ENCODE peak calls at places on chromosomes 7 and 10, in four cellular contexts. G is WTC11, T is HepG2, F is GM12878. J is an unnamed sample.

GRCh38 chr7:27187158-27187701 is 2.2 kb upstream of the HOXA11 start:
- DNase-seq in T (no peak), F (no peak), G (no peak), J (no peak)

GRCh38 chr10:131242007-131242406 is 69.5 kb downstream of the TCERG1L start:
- DNase-seq in F (no peak), G (peak), T (peak), J (peak)

GRCh38 chr7:30877010-30877740 is 34.5 kb upstream of the AQP1 start:
- DNase-seq in G (peak), T (no peak), F (no peak), J (no peak)

GRCh38 chr7:16647435-16647960 is 1.5 kb downstream of the BZW2 start:
- DNase-seq in G (no peak), F (no peak), T (no peak), J (no peak)

GRCh38 chr7:2812119-2812487 is 32.0 kb downstream of the GNA12 start:
- DNase-seq in G (no peak), F (no peak), T (no peak), J (no peak)

GRCh38 chr10:28072573-28072972 is 73.7 kb upstream of the ODAD2 start:
- DNase-seq in G (no peak), T (no peak), F (no peak), J (no peak)

GRCh38 chr7:121410829-121411596 is 14.9 kb upstream of the FAM3C start:
- DNase-seq in G (no peak), F (no peak), T (no peak), J (no peak)

GRCh38 chr7:17769918-17770317 is 170.4 kb downstream of the SNX13 start:
- DNase-seq in F (no peak), T (peak), G (peak), J (peak)

GRCh38 chr10:122485670-122486069 is 24.3 kb downstream of the HTRA1 start:
- DNase-seq in T (no peak), G (no peak), F (no peak), J (no peak)

GRCh38 chr10:122481296-122482056 is 20.1 kb downstream of the HTRA1 start:
- DNase-seq in G (no peak), F (no peak), T (no peak), J (no peak)

GRCh38 chr10:122486396-122487080 is 25.2 kb downstream of the HTRA1 start:
- DNase-seq in F (no peak), T (no peak), G (no peak), J (no peak)

GRCh38 chr10:122487231-122487765 is 25.9 kb downstream of the HTRA1 start:
- DNase-seq in G (no peak), F (no peak), T (no peak), J (no peak)

GRCh38 chr10:122484276-122485060 is 23.1 kb downstream of the HTRA1 start:
- DNase-seq in T (no peak), F (no peak), G (no peak), J (no peak)
- TF ChIP-seq ETV6 in T (no peak), F (no peak), G (no peak), J (no peak)

DNA sequence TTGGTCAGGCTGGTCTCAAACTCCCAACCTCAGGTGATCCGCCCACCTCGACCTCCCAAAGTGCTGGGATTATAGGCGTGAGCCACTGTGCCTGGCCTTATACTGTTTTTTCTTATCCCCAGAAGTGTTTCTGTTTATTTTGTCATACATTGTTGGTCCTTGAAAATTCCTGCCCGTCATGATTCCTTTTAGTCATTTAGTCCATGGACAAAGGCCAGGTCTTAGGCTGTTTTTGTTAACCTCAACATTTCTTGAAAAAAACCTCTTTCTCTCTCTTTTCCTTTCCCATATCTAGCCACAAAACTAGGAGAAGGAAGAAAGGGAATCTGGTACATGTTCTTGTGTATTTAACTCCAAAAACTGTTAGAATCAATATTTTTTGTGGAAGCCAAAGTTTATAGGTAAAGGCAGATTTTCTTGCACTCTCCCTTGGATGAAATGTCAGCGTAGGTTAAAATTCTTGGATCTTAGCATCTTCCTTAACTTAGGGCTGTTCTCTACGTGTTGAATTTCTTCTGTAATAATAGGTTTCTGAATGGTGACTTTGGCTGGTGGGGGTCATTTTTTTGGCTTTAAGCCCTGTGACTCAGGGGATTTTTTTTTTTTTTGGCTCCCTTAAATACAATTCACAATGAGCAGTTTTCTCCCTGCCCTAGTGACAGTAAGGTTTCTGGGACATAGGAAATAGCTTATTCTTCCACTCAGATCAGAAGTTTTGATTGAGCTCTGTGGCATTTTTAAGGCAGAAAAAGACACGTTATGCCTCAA is 500.8 kb downstream of the AUTS2 start:
- DNase-seq in G (no peak), T (no peak), F (no peak), J (no peak)
- TF ChIP-seq TCF7 in G (no peak), T (no peak), F (no peak), J (no peak)

DNA sequence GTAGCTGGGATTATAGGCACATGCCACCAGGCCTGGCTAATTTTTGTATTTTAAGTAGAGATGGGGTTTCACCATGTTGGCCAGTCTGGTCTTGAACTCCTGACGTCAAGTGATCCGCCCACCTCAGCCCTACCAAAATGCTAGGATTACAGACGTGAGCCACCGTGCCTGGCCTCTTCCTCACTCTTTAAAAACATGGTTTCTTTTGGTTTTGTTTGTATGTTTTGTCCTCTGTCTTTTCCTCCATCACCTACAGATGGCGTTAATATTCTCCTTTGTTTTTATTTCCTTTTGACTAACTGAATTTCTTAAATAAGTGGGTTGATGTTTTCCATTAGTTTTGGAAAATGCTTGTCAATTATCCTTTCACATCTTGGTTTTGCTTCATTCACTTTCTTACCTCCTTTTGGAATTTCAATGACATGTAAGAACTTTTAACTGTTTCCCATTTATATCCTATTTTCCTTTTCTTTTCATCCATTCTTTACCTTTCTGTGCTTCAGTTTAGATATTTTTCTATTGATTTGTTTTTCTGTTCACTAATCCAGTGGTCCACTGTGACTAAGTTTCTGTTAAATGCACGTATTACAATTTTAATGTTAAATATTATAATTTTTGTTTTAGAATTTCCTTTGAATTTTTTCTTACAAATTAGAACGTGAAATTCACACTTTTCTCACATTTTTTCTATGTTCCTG is 104.1 kb downstream of the ZNF467 start:
- DNase-seq in G (no peak), F (no peak), T (peak), J (peak)
- TF ChIP-seq ETV6 in G (no peak), F (no peak), T (no peak), J (no peak)

GRCh38 chr10:130013938-130014733 is 50.1 kb upstream of the EBF3 start:
- DNase-seq in F (no peak), T (no peak), G (no peak), J (no peak)
- TF ChIP-seq TCF7 in F (no peak), T (no peak), G (no peak), J (no peak)

DNA sequence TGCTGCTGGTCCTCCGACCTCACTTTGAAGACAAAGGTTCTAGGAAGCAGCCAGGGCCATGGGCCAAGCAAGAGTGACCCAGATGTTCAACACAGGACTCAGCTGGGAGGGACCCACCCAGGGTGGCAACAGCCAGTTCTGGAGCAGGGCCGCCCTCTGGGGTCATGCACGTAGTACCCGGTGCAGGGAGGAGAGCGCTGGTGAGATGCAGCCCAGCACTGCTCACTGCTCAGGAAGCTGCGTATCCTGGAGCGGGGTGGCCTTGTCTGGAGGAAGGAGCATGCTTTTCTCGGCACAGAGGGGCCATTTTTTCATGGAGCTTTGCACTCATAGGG is 132.4 kb downstream of the CDH23 start:
- DNase-seq in T (no peak), F (no peak), G (no peak), J (no peak)
- TF ChIP-seq ETV6 in T (no peak), F (no peak), G (no peak), J (no peak)

GRCh38 chr7:76193478-76193877 is 8.2 kb upstream of the SRRM3 start:
- DNase-seq in T (no peak), F (no peak), G (no peak), J (no peak)

GRCh38 chr7:76198202-76198601 is 3.5 kb upstream of the SRRM3 start:
- DNase-seq in G (peak), T (no peak), F (no peak), J (no peak)

GRCh38 chr7:76193881-76194280 is 7.8 kb upstream of the SRRM3 start:
- DNase-seq in F (no peak), T (no peak), G (no peak), J (no peak)

GRCh38 chr7:76191783-76192240 is 9.9 kb upstream of the SRRM3 start:
- DNase-seq in T (peak), G (peak), F (no peak), J (peak)

DNA sequence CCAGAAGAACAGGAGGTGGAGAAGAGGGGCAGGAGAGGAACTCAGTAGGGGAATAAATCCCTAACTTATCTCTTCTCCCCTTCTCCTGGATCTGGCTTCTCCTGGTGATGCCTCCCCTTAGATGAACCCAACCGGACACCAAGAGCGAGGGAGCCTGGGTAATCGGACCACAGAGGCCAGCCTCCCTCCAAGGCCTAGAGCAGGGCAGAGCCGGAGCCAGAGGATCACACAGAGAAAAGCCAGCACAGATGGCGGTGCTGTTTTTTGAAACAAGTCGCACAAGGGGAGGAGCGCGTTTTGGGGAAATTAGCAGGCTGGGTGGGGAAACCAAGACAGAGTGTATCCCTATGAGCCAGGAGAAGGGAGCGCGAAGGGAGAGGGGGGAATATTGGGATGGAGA is 4.9 kb upstream of the SRRM3 start:
- DNase-seq in T (no peak), F (no peak), G (no peak), J (no peak)
- TF ChIP-seq TCF7 in T (no peak), F (no peak), G (no peak), J (no peak)